ENCODE peak calls at places on chromosome 10, in seven cellular contexts. D, Y, F, B, E, V and W are unnamed samples.

GRCh38 chr10:132136097-132136521 is 50.6 kb upstream of the DPYSL4 start:
- DNase-seq in B (no peak), V (no peak), E (no peak), F (no peak), D (peak), Y (peak), W (no peak)

GRCh38 chr10:94546058-94546595 is 539 bp downstream of the HELLS start:
- DNase-seq in Y (no peak), E (peak), V (peak), D (peak), B (peak), F (peak), W (peak)

GRCh38 chr10:24480447-24480846 is 243.2 kb downstream of the ARHGAP21 start:
- DNase-seq in F (no peak), E (no peak), B (no peak), Y (no peak), D (no peak), V (no peak), W (no peak)

GRCh38 chr10:109696981-109697775 is 226.1 kb downstream of the XPNPEP1 start:
- DNase-seq in Y (peak), F (no peak), V (no peak), B (no peak), D (no peak), E (no peak), W (no peak)

GRCh38 chr10:114603303-114603702 is 54.8 kb downstream of the ABLIM1 start:
- DNase-seq in V (no peak), E (no peak), B (no peak), F (no peak), Y (no peak), D (no peak), W (no peak)

GRCh38 chr10:43385412-43386004 is 14.1 kb downstream of the FXYD4 start:
- DNase-seq in Y (peak), B (no peak), V (no peak), F (no peak), D (no peak), E (no peak), W (no peak)

GRCh38 chr10:58477122-58477521 is 35.5 kb upstream of the BICC1 start:
- DNase-seq in E (no peak), Y (no peak), D (no peak), F (no peak), B (peak), V (peak), W (peak)

GRCh38 chr10:65891073-65891981 is 1034.5 kb upstream of the LRRTM3 start:
- DNase-seq in V (no peak), D (no peak), F (peak), B (no peak), E (peak), Y (no peak), W (no peak)

GRCh38 chr10:44300666-44301649 is 83.9 kb downstream of the CXCL12 start:
- DNase-seq in D (peak), F (peak), V (no peak), Y (no peak), B (peak), E (peak), W (peak)

GRCh38 chr10:1050555-1050954 is 1.6 kb upstream of the IDI1 start:
- DNase-seq in V (peak), Y (no peak), D (no peak), E (peak), B (no peak), F (peak), W (no peak)

GRCh38 chr10:89369142-89370105 is 8.4 kb upstream of the IFIT1B start:
- DNase-seq in Y (no peak), F (peak), B (peak), D (no peak), E (no peak), V (peak), W (peak)

GRCh38 chr10:65235846-65236245 is 1690.0 kb upstream of the LRRTM3 start:
- DNase-seq in Y (no peak), V (no peak), D (no peak), F (no peak), B (no peak), E (peak), W (no peak)

GRCh38 chr10:59881640-59882039 is 24.7 kb downstream of the CCDC6 start:
- DNase-seq in V (no peak), E (no peak), Y (no peak), D (no peak), F (no peak), B (no peak), W (no peak)

GRCh38 chr10:117320050-117320665 is 55.1 kb downstream of the PDZD8 start:
- DNase-seq in B (peak), Y (no peak), F (peak), V (peak), D (no peak), E (no peak), W (peak)

GRCh38 chr10:118342638-118343020 is 505 bp upstream of the FAM204A start:
- DNase-seq in F (no peak), V (no peak), E (no peak), Y (no peak), B (peak), D (peak), W (no peak)

GRCh38 chr10:27805215-27805614 is 59.6 kb upstream of the MKX start:
- DNase-seq in E (no peak), V (no peak), B (no peak), D (no peak), Y (no peak), F (no peak), W (no peak)

GRCh38 chr10:21336476-21337170 is 188.9 kb downstream of the SKIDA1 start:
- DNase-seq in B (peak), E (peak), V (peak), D (no peak), Y (no peak), F (peak), W (peak)

GRCh38 chr10:70651661-70652060 is 20.6 kb upstream of the ADAMTS14 start:
- DNase-seq in V (peak), Y (no peak), E (peak), D (no peak), B (no peak), F (peak), W (no peak)

GRCh38 chr10:62199584-62199983 is 69.1 kb downstream of the RTKN2 start:
- DNase-seq in Y (no peak), V (no peak), B (peak), E (peak), F (no peak), D (no peak), W (peak)

GRCh38 chr10:110163192-110163773 is 44.1 kb upstream of the MXI1 start:
- DNase-seq in E (no peak), D (no peak), B (no peak), V (peak), Y (no peak), F (no peak), W (no peak)

GRCh38 chr10:119826777-119827176 is 45.9 kb downstream of the MCMBP start:
- DNase-seq in V (no peak), F (no peak), E (peak), Y (no peak), D (no peak), B (peak), W (no peak)

GRCh38 chr10:68871105-68871711 is 29.9 kb upstream of the DDX50 start:
- DNase-seq in B (peak), D (no peak), V (peak), F (peak), Y (no peak), E (no peak), W (peak)

GRCh38 chr10:17685227-17685840 is 41.4 kb downstream of the STAM start:
- DNase-seq in E (no peak), V (no peak), F (no peak), Y (no peak), D (no peak), B (no peak), W (no peak)

GRCh38 chr10:117214401-117214800 is 17.1 kb downstream of the KCNK18 start:
- DNase-seq in V (no peak), F (peak), B (peak), D (no peak), Y (no peak), E (peak), W (no peak)

GRCh38 chr10:79293841-79294705 is 53.2 kb upstream of the PPIF start:
- DNase-seq in D (no peak), Y (peak), E (peak), B (peak), V (no peak), F (no peak), W (peak)

GRCh38 chr10:31320598-31321211 is 1.7 kb downstream of the ZEB1 start:
- DNase-seq in F (peak), V (peak), B (peak), E (peak), D (peak), Y (peak), W (peak)

GRCh38 chr10:11720260-11720741 is 21.9 kb upstream of the ECHDC3 start:
- DNase-seq in Y (no peak), D (no peak), V (no peak), F (no peak), B (no peak), E (no peak), W (no peak)

GRCh38 chr10:90746829-90747228 is 111.0 kb downstream of the HTR7 start:
- DNase-seq in D (no peak), V (no peak), F (no peak), E (peak), Y (no peak), B (no peak), W (no peak)

GRCh38 chr10:126509211-126509610 is 120.9 kb upstream of the ADAM12 start:
- DNase-seq in D (no peak), B (no peak), E (no peak), V (no peak), Y (no peak), F (no peak), W (no peak)

GRCh38 chr10:98154076-98154475 is 19.6 kb downstream of the R3HCC1L start:
- DNase-seq in V (no peak), B (no peak), D (no peak), F (no peak), E (no peak), Y (no peak), W (no peak)

GRCh38 chr10:59971915-59972314 is 65.6 kb upstream of the CCDC6 start:
- DNase-seq in B (peak), V (peak), D (no peak), F (peak), E (peak), Y (no peak), W (peak)

GRCh38 chr10:14670551-14671240 is 104.0 kb downstream of the FAM107B start:
- DNase-seq in E (no peak), D (no peak), V (no peak), B (peak), F (peak), Y (no peak), W (no peak)

GRCh38 chr10:14671383-14671782 is 103.3 kb downstream of the FAM107B start:
- DNase-seq in E (no peak), Y (no peak), F (peak), B (no peak), V (peak), D (no peak), W (no peak)

GRCh38 chr10:14676732-14677131 is 98.0 kb downstream of the FAM107B start:
- DNase-seq in Y (no peak), E (no peak), D (no peak), F (no peak), V (no peak), B (no peak), W (no peak)

GRCh38 chr10:14673189-14673947 is 101.3 kb downstream of the FAM107B start:
- DNase-seq in Y (no peak), B (no peak), D (no peak), V (no peak), F (no peak), E (no peak), W (peak)

DNA sequence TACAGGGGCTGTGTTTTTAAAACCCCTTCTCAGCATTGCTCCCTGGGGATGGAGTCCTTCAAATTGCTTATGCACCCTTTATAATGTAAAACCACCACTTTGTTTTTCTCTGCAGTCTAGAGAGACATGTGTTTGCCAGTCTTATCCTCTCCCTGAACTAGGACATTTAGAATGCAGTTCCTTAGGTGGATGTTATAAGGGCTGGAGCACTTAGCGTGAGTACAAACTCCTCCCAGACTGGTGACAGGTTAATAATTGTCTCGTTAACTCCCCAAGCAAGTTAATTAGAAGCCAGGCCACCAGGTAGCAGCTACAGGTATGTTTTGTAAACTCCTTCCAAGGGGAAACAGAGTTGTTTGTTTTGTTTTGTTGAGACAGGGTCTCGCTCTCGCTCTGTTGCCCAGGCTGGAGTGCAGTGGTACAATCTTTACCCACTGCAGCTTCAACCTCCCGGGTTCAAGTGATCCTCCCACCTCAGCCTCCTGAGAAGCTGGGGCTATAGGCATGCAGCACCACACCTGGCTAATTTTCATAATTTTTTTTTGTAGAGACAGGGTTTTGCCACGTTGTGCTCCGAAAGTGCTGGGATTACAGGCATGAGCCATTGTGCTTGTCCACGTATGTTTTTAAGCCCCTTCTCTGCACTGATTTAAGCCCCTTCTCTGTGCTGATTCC is 100.2 kb downstream of the FAM107B start:
- DNase-seq in F (no peak), D (no peak), B (no peak), V (no peak), E (no peak), Y (no peak), W (no peak)
- TF ChIP-seq CTCF in F (no peak), D (no peak), B (no peak), V (no peak), E (no peak), Y (no peak), W (no peak)

GRCh38 chr10:26216949-26217395 is 398 bp downstream of the GAD2 start:
- DNase-seq in Y (no peak), E (no peak), B (no peak), D (no peak), V (no peak), F (no peak), W (no peak)

GRCh38 chr10:26214538-26215461 is 1.8 kb upstream of the GAD2 start:
- DNase-seq in Y (no peak), D (no peak), E (no peak), F (no peak), B (no peak), V (peak), W (no peak)

GRCh38 chr10:26216577-26216948 is at the start of gene GAD2:
- DNase-seq in B (no peak), E (no peak), F (no peak), D (no peak), V (peak), Y (no peak), W (no peak)

GRCh38 chr10:26215534-26215922 is 1.0 kb upstream of the GAD2 start:
- DNase-seq in F (no peak), V (no peak), D (no peak), Y (no peak), B (no peak), E (no peak), W (no peak)

GRCh38 chr10:26215923-26216576 is 524 bp upstream of the GAD2 start:
- DNase-seq in F (no peak), V (peak), D (no peak), E (no peak), Y (no peak), B (no peak), W (peak)
- H3K4me3 ChIP-seq in F (peak), V (peak), D (peak), E (no peak), Y (peak), B (no peak), W (no peak)

GRCh38 chr10:104546756-104547155 is 94.3 kb upstream of the SORCS3 start:
- DNase-seq in B (no peak), V (peak), D (no peak), Y (no peak), E (no peak), F (peak), W (no peak)
- TF ChIP-seq CTCF in B (no peak), V (peak), D (no peak), Y (no peak), E (peak), F (no peak), W (no peak)

DNA sequence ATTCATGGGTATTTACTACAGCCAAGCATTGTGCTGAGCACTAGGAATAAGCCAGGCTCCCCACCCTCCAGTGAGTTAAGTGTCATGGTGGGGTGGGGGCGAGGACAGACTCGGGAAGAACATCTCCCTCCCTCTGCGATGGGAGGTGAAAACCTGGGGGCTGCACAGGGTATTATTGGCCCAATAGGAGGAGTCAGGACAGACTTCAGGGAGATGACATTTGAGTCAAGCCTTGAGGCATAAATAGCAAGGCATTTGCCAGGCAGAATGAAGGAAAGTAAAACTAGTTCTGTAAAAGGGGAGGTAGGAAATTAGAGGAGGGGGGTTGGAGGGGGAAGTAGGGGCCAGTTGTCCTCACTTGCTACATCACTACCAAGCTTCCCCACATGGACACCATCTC is 18.9 kb downstream of the NKX2-3 start:
- DNase-seq in Y (no peak), D (no peak), E (no peak), F (no peak), V (no peak), B (no peak), W (no peak)
- H3K4me3 ChIP-seq in Y (no peak), D (no peak), E (no peak), F (no peak), V (no peak), B (no peak), W (no peak)

GRCh38 chr10:124688366-124688765 is 55.8 kb downstream of the FAM53B start:
- DNase-seq in F (no peak), V (no peak), E (no peak), Y (no peak), D (no peak), B (no peak), W (no peak)

GRCh38 chr10:124681626-124682552 is 62.3 kb downstream of the FAM53B start:
- DNase-seq in D (no peak), E (no peak), B (no peak), V (no peak), F (no peak), Y (peak), W (no peak)

GRCh38 chr10:124686707-124687376 is 57.3 kb downstream of the FAM53B start:
- DNase-seq in Y (no peak), E (no peak), B (no peak), V (no peak), D (no peak), F (no peak), W (no peak)

GRCh38 chr10:124683816-124684215 is 60.4 kb downstream of the FAM53B start:
- DNase-seq in E (no peak), F (no peak), D (no peak), Y (no peak), B (no peak), V (no peak), W (no peak)

DNA sequence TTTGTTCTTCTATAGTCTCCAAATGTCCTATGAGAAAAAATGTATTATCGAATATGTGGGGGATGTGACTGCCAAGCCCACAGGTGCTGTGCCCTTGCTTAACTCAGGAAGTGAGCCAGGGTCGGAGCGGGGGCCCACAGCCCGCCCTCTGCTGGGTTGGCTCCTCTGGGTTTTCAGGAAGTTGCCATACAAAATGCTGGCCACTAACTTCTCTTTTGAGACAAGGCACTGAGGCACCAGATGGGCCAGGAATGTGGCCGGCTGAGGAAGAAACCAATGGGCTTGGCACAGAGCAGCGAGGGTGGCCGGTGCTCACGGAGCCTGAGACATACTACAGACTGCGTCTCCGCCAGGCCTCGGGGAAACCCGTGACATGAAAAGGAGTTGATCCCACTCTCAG is 58.9 kb downstream of the FAM53B start:
- DNase-seq in B (no peak), F (no peak), V (no peak), D (peak), E (no peak), Y (peak), W (no peak)
- TF ChIP-seq CTCF in B (no peak), F (no peak), V (no peak), D (no peak), E (no peak), Y (no peak), W (no peak)